ENCODE peak calls at places on chromosomes 2 and 18, in ten cellular contexts. One of them, this sample, is unnamed.

GRCh38 chr2:3265981-3266726 is 111.5 kb downstream of the EIPR1 start:
- DNase-seq in body of pancreas: no peak
- DNase-seq in GM23248: no peak
- DNase-seq in cardiac septum: no peak
- DNase-seq in KBM-7: no peak
- DNase-seq in iPS DF 6.9: peak
- DNase-seq in SHP77 treated with DMSO at 0.1 percent for 48 hours: no peak
- DNase-seq in fibroblast of the conjunctiva: no peak
- DNase-seq in activated naive CD8-positive, alpha-beta T cell treated with anti-CD3 and anti-CD28 coated beads, Interleukin-2, amount 50 U/mL, for 16 hours: no peak
- DNase-seq in activated gamma-delta T cell treated with anti-CD3 and anti-CD28 coated beads, Interleukin-2, amount 50 U/mL, for 16 hours: no peak
- DNase-seq in this sample: no peak

GRCh38 chr2:21939961-21940360 is 816.2 kb downstream of the TDRD15 start:
- DNase-seq in SHP77 treated with DMSO at 0.1 percent for 48 hours: no peak
- DNase-seq in activated gamma-delta T cell treated with anti-CD3 and anti-CD28 coated beads, Interleukin-2, amount 50 U/mL, for 16 hours: no peak
- DNase-seq in body of pancreas: no peak
- DNase-seq in iPS DF 6.9: no peak
- DNase-seq in GM23248: no peak
- DNase-seq in cardiac septum: no peak
- DNase-seq in KBM-7: no peak
- DNase-seq in activated naive CD8-positive, alpha-beta T cell treated with anti-CD3 and anti-CD28 coated beads, Interleukin-2, amount 50 U/mL, for 16 hours: no peak
- DNase-seq in fibroblast of the conjunctiva: no peak
- DNase-seq in this sample: no peak

GRCh38 chr2:2870106-2870505 is 507.5 kb downstream of the EIPR1 start:
- DNase-seq in activated gamma-delta T cell treated with anti-CD3 and anti-CD28 coated beads, Interleukin-2, amount 50 U/mL, for 16 hours: no peak
- DNase-seq in GM23248: no peak
- DNase-seq in body of pancreas: no peak
- DNase-seq in iPS DF 6.9: no peak
- DNase-seq in KBM-7: no peak
- DNase-seq in fibroblast of the conjunctiva: no peak
- DNase-seq in cardiac septum: no peak
- DNase-seq in SHP77 treated with DMSO at 0.1 percent for 48 hours: peak
- DNase-seq in activated naive CD8-positive, alpha-beta T cell treated with anti-CD3 and anti-CD28 coated beads, Interleukin-2, amount 50 U/mL, for 16 hours: no peak
- DNase-seq in this sample: no peak

GRCh38 chr2:96580771-96581170 is 44.2 kb downstream of the ARID5A start:
- DNase-seq in activated gamma-delta T cell treated with anti-CD3 and anti-CD28 coated beads, Interleukin-2, amount 50 U/mL, for 16 hours: no peak
- DNase-seq in fibroblast of the conjunctiva: no peak
- DNase-seq in iPS DF 6.9: no peak
- DNase-seq in GM23248: peak
- DNase-seq in activated naive CD8-positive, alpha-beta T cell treated with anti-CD3 and anti-CD28 coated beads, Interleukin-2, amount 50 U/mL, for 16 hours: no peak
- DNase-seq in body of pancreas: no peak
- DNase-seq in SHP77 treated with DMSO at 0.1 percent for 48 hours: no peak
- DNase-seq in cardiac septum: no peak
- DNase-seq in KBM-7: no peak
- DNase-seq in this sample: no peak

GRCh38 chr2:134375935-134376334 is 122.1 kb downstream of the MGAT5 start:
- DNase-seq in activated gamma-delta T cell treated with anti-CD3 and anti-CD28 coated beads, Interleukin-2, amount 50 U/mL, for 16 hours: no peak
- DNase-seq in activated naive CD8-positive, alpha-beta T cell treated with anti-CD3 and anti-CD28 coated beads, Interleukin-2, amount 50 U/mL, for 16 hours: no peak
- DNase-seq in cardiac septum: no peak
- DNase-seq in SHP77 treated with DMSO at 0.1 percent for 48 hours: no peak
- DNase-seq in iPS DF 6.9: no peak
- DNase-seq in fibroblast of the conjunctiva: no peak
- DNase-seq in body of pancreas: peak
- DNase-seq in GM23248: peak
- DNase-seq in KBM-7: no peak
- DNase-seq in this sample: no peak

GRCh38 chr2:226679389-226680057 is 120.1 kb downstream of the IRS1 start:
- DNase-seq in KBM-7: no peak
- DNase-seq in activated naive CD8-positive, alpha-beta T cell treated with anti-CD3 and anti-CD28 coated beads, Interleukin-2, amount 50 U/mL, for 16 hours: no peak
- DNase-seq in iPS DF 6.9: no peak
- DNase-seq in fibroblast of the conjunctiva: no peak
- DNase-seq in cardiac septum: no peak
- DNase-seq in SHP77 treated with DMSO at 0.1 percent for 48 hours: no peak
- DNase-seq in GM23248: no peak
- DNase-seq in activated gamma-delta T cell treated with anti-CD3 and anti-CD28 coated beads, Interleukin-2, amount 50 U/mL, for 16 hours: no peak
- DNase-seq in body of pancreas: no peak
- DNase-seq in this sample: no peak

GRCh38 chr2:100561191-100561590 is 1.6 kb upstream of the PDCL3 start:
- DNase-seq in activated gamma-delta T cell treated with anti-CD3 and anti-CD28 coated beads, Interleukin-2, amount 50 U/mL, for 16 hours: no peak
- DNase-seq in fibroblast of the conjunctiva: no peak
- DNase-seq in activated naive CD8-positive, alpha-beta T cell treated with anti-CD3 and anti-CD28 coated beads, Interleukin-2, amount 50 U/mL, for 16 hours: no peak
- DNase-seq in iPS DF 6.9: no peak
- DNase-seq in KBM-7: no peak
- DNase-seq in cardiac septum: no peak
- DNase-seq in SHP77 treated with DMSO at 0.1 percent for 48 hours: no peak
- DNase-seq in body of pancreas: no peak
- DNase-seq in GM23248: no peak
- DNase-seq in this sample: no peak

GRCh38 chr18:31892936-31893335 is 50.0 kb downstream of the TRAPPC8 start:
- DNase-seq in SHP77 treated with DMSO at 0.1 percent for 48 hours: no peak
- DNase-seq in iPS DF 6.9: no peak
- DNase-seq in cardiac septum: no peak
- DNase-seq in fibroblast of the conjunctiva: no peak
- DNase-seq in activated gamma-delta T cell treated with anti-CD3 and anti-CD28 coated beads, Interleukin-2, amount 50 U/mL, for 16 hours: no peak
- DNase-seq in KBM-7: no peak
- DNase-seq in GM23248: no peak
- DNase-seq in body of pancreas: no peak
- DNase-seq in activated naive CD8-positive, alpha-beta T cell treated with anti-CD3 and anti-CD28 coated beads, Interleukin-2, amount 50 U/mL, for 16 hours: no peak
- DNase-seq in this sample: no peak

GRCh38 chr18:66548747-66549146 is 55.1 kb downstream of the CDH19 start:
- DNase-seq in cardiac septum: no peak
- DNase-seq in fibroblast of the conjunctiva: no peak
- DNase-seq in SHP77 treated with DMSO at 0.1 percent for 48 hours: no peak
- DNase-seq in body of pancreas: no peak
- DNase-seq in GM23248: no peak
- DNase-seq in KBM-7: no peak
- DNase-seq in activated gamma-delta T cell treated with anti-CD3 and anti-CD28 coated beads, Interleukin-2, amount 50 U/mL, for 16 hours: no peak
- DNase-seq in iPS DF 6.9: no peak
- DNase-seq in activated naive CD8-positive, alpha-beta T cell treated with anti-CD3 and anti-CD28 coated beads, Interleukin-2, amount 50 U/mL, for 16 hours: no peak
- DNase-seq in this sample: no peak

GRCh38 chr2:184562532-184562931 is 35.8 kb upstream of the ZNF804A start:
- DNase-seq in activated naive CD8-positive, alpha-beta T cell treated with anti-CD3 and anti-CD28 coated beads, Interleukin-2, amount 50 U/mL, for 16 hours: no peak
- DNase-seq in GM23248: peak
- DNase-seq in activated gamma-delta T cell treated with anti-CD3 and anti-CD28 coated beads, Interleukin-2, amount 50 U/mL, for 16 hours: no peak
- DNase-seq in iPS DF 6.9: no peak
- DNase-seq in SHP77 treated with DMSO at 0.1 percent for 48 hours: no peak
- DNase-seq in cardiac septum: no peak
- DNase-seq in body of pancreas: no peak
- DNase-seq in KBM-7: peak
- DNase-seq in fibroblast of the conjunctiva: no peak
- DNase-seq in this sample: no peak

GRCh38 chr2:5250482-5250881 is 441.7 kb upstream of the SOX11 start:
- DNase-seq in SHP77 treated with DMSO at 0.1 percent for 48 hours: no peak
- DNase-seq in iPS DF 6.9: peak
- DNase-seq in activated naive CD8-positive, alpha-beta T cell treated with anti-CD3 and anti-CD28 coated beads, Interleukin-2, amount 50 U/mL, for 16 hours: no peak
- DNase-seq in body of pancreas: no peak
- DNase-seq in fibroblast of the conjunctiva: no peak
- DNase-seq in KBM-7: no peak
- DNase-seq in GM23248: no peak
- DNase-seq in cardiac septum: no peak
- DNase-seq in activated gamma-delta T cell treated with anti-CD3 and anti-CD28 coated beads, Interleukin-2, amount 50 U/mL, for 16 hours: no peak
- DNase-seq in this sample: no peak

GRCh38 chr2:201698588-201699226 is at the start of gene MPP4:
- DNase-seq in activated gamma-delta T cell treated with anti-CD3 and anti-CD28 coated beads, Interleukin-2, amount 50 U/mL, for 16 hours: no peak
- DNase-seq in KBM-7: no peak
- DNase-seq in cardiac septum: no peak
- DNase-seq in SHP77 treated with DMSO at 0.1 percent for 48 hours: no peak
- DNase-seq in iPS DF 6.9: no peak
- DNase-seq in body of pancreas: no peak
- DNase-seq in activated naive CD8-positive, alpha-beta T cell treated with anti-CD3 and anti-CD28 coated beads, Interleukin-2, amount 50 U/mL, for 16 hours: no peak
- DNase-seq in fibroblast of the conjunctiva: no peak
- DNase-seq in GM23248: peak
- DNase-seq in this sample: no peak

GRCh38 chr18:46474487-46475366 is 182.3 kb downstream of the LOXHD1 start:
- DNase-seq in cardiac septum: no peak
- DNase-seq in KBM-7: no peak
- DNase-seq in activated gamma-delta T cell treated with anti-CD3 and anti-CD28 coated beads, Interleukin-2, amount 50 U/mL, for 16 hours: no peak
- DNase-seq in activated naive CD8-positive, alpha-beta T cell treated with anti-CD3 and anti-CD28 coated beads, Interleukin-2, amount 50 U/mL, for 16 hours: no peak
- DNase-seq in GM23248: no peak
- DNase-seq in body of pancreas: no peak
- DNase-seq in iPS DF 6.9: no peak
- DNase-seq in SHP77 treated with DMSO at 0.1 percent for 48 hours: no peak
- DNase-seq in fibroblast of the conjunctiva: no peak
- DNase-seq in this sample: no peak

GRCh38 chr2:197500503-197501179 is 462 bp downstream of the HSPE1 start:
- DNase-seq in GM23248: peak
- DNase-seq in SHP77 treated with DMSO at 0.1 percent for 48 hours: no peak
- DNase-seq in activated gamma-delta T cell treated with anti-CD3 and anti-CD28 coated beads, Interleukin-2, amount 50 U/mL, for 16 hours: no peak
- DNase-seq in KBM-7: peak
- DNase-seq in body of pancreas: no peak
- DNase-seq in cardiac septum: no peak
- DNase-seq in fibroblast of the conjunctiva: no peak
- DNase-seq in iPS DF 6.9: no peak
- DNase-seq in activated naive CD8-positive, alpha-beta T cell treated with anti-CD3 and anti-CD28 coated beads, Interleukin-2, amount 50 U/mL, for 16 hours: no peak
- DNase-seq in this sample: no peak

GRCh38 chr2:223976635-223977226 is 19.5 kb downstream of the MRPL44 start:
- DNase-seq in SHP77 treated with DMSO at 0.1 percent for 48 hours: no peak
- DNase-seq in KBM-7: no peak
- DNase-seq in fibroblast of the conjunctiva: no peak
- DNase-seq in activated naive CD8-positive, alpha-beta T cell treated with anti-CD3 and anti-CD28 coated beads, Interleukin-2, amount 50 U/mL, for 16 hours: no peak
- DNase-seq in body of pancreas: no peak
- DNase-seq in GM23248: peak
- DNase-seq in activated gamma-delta T cell treated with anti-CD3 and anti-CD28 coated beads, Interleukin-2, amount 50 U/mL, for 16 hours: no peak
- DNase-seq in cardiac septum: no peak
- DNase-seq in iPS DF 6.9: no peak
- DNase-seq in this sample: no peak

This sample was measured in mesothelial cell of epicardium.